ENCODE peak calls at places on chromosomes 16 and 17, in nine cellular contexts. R is HepG2; U is CD4-positive, alpha-beta memory T cell; X is lung; J is CD8-positive, alpha-beta T cell; O is tibial nerve; L is IMR-90; D is psoas muscle; M is upper lobe of right lung. A is an unnamed sample.

GRCh38 chr16:12801511-12802042 is 2.1 kb downstream of the CPPED1 start:
- DNase-seq in J (no peak), R (peak; percentile 68), X (peak; percentile 34), M (no peak), D (no peak), L (peak; percentile 56), O (no peak), U (no peak), A (no peak)

GRCh38 chr17:55172612-55173011 is 92.1 kb upstream of the HLF start:
- DNase-seq in L (no peak), X (no peak), U (no peak), M (no peak), R (no peak), D (no peak), O (no peak), J (no peak), A (no peak)

GRCh38 chr17:28889996-28890395 is 7.5 kb downstream of the FLOT2 start:
- DNase-seq in X (no peak), D (no peak), J (no peak), M (no peak), U (no peak), R (no peak), L (no peak), O (no peak), A (no peak)

GRCh38 chr17:77606146-77606864 is 352.2 kb upstream of the TNRC6C start:
- DNase-seq in O (no peak), X (no peak), L (no peak), U (no peak), M (peak; percentile 28), J (no peak), R (no peak), D (no peak), A (no peak)

GRCh38 chr16:55949518-55949917 is 74.3 kb upstream of the CES5A start:
- DNase-seq in L (peak; percentile 31), U (no peak), R (no peak), X (no peak), J (no peak), M (no peak), D (no peak), O (no peak), A (no peak)

GRCh38 chr17:2090804-2091534 is 36.1 kb downstream of the HIC1 start:
- DNase-seq in O (peak; percentile 59), M (no peak), X (no peak), L (peak; percentile 97), J (no peak), R (no peak), D (peak; percentile 67), U (no peak), A (no peak)

GRCh38 chr16:28106467-28106866 is 43.0 kb upstream of the GSG1L start:
- DNase-seq in O (no peak), J (no peak), X (no peak), U (no peak), M (no peak), D (no peak), R (no peak), L (no peak), A (no peak)

GRCh38 chr17:77884019-77884418 is 74.5 kb upstream of the TNRC6C start:
- DNase-seq in X (no peak), R (no peak), O (no peak), D (no peak), U (peak; percentile 47), L (peak; percentile 5), M (no peak), J (no peak), A (no peak)

GRCh38 chr17:32127156-32127897 is 15.0 kb upstream of the RHOT1 start:
- DNase-seq in D (peak; percentile 84), M (peak; percentile 94), L (peak; percentile 54), O (peak; percentile 70), X (peak; percentile 85), U (peak; percentile 88), J (peak; percentile 57), R (no peak), A (peak; percentile 20)

GRCh38 chr16:75319513-75320401 is 68.3 kb upstream of the BCAR1 start:
- DNase-seq in O (no peak), J (no peak), L (peak; percentile 92), U (no peak), R (no peak), D (no peak), X (no peak), M (no peak), A (no peak)

GRCh38 chr17:14903810-14904209 is 361.3 kb downstream of the PMP22 start:
- DNase-seq in R (no peak), J (no peak), U (no peak), O (no peak), M (no peak), X (no peak), L (peak; percentile 54), D (no peak), A (no peak)

GRCh38 chr16:29811170-29811895 is 660 bp upstream of the PRRT2 start:
- DNase-seq in X (peak; percentile 96), L (peak; percentile 98), U (peak; percentile 84), M (peak; percentile 97), O (peak; percentile 94), R (peak; percentile 95), D (peak; percentile 96), J (no peak), A (peak; percentile 82)

GRCh38 chr17:4980644-4981216 is 6.7 kb downstream of the CAMTA2 start:
- DNase-seq in U (peak; percentile 62), R (peak; percentile 54), J (no peak), M (no peak), L (peak; percentile 46), D (no peak), O (no peak), X (no peak), A (no peak)

GRCh38 chr17:75854881-75855309 is 240 bp downstream of the WBP2 start:
- DNase-seq in X (peak; percentile 59), M (peak; percentile 82), U (no peak), L (no peak), D (peak; percentile 73), O (peak; percentile 37), J (peak; percentile 39), R (no peak), A (no peak)

GRCh38 chr16:4052801-4053662 is 63.2 kb downstream of the ADCY9 start:
- DNase-seq in U (no peak), D (peak; percentile 78), M (peak; percentile 87), J (no peak), X (peak; percentile 80), O (peak; percentile 41), R (no peak), L (peak; percentile 81), A (no peak)

GRCh38 chr17:20998571-20999043 is 44.2 kb downstream of the USP22 start:
- DNase-seq in L (no peak), J (no peak), R (no peak), U (no peak), D (no peak), O (no peak), M (no peak), X (no peak), A (no peak)

GRCh38 chr17:40912506-40913220 is 24.8 kb downstream of the KRT23 start:
- DNase-seq in R (no peak), J (no peak), O (no peak), D (no peak), X (no peak), U (no peak), M (no peak), L (no peak), A (no peak)

GRCh38 chr17:75970011-75970523 is 8.9 kb downstream of the ACOX1 start:
- DNase-seq in R (no peak), L (peak; percentile 15), M (no peak), O (no peak), X (no peak), U (no peak), D (no peak), J (no peak), A (no peak)

GRCh38 chr17:56595831-56596740 is 2.6 kb downstream of the NOG start:
- DNase-seq in D (no peak), J (no peak), O (no peak), L (peak; percentile 10), U (no peak), X (no peak), R (no peak), M (no peak), A (no peak)

GRCh38 chr17:56594528-56595418 is 1.3 kb downstream of the NOG start:
- DNase-seq in X (no peak), L (peak; percentile 10), R (no peak), O (no peak), J (no peak), M (peak; percentile 65), U (no peak), D (peak; percentile 35), A (no peak)

GRCh38 chr17:56592487-56593072 is 919 bp upstream of the NOG start:
- DNase-seq in D (peak; percentile 68), L (peak; percentile 39), X (peak; percentile 40), J (peak; percentile 33), O (no peak), R (peak; percentile 11), U (peak; percentile 50), M (peak; percentile 83), A (no peak)

GRCh38 chr17:56593741-56594527 is 435 bp downstream of the NOG start:
- DNase-seq in X (peak; percentile 63), J (no peak), R (peak; percentile 13), L (peak; percentile 71), M (peak; percentile 85), U (no peak), O (no peak), D (peak; percentile 65), A (no peak)

GRCh38 chr17:56593073-56593740 is at the start of gene NOG:
- DNase-seq in L (peak; percentile 54), M (peak; percentile 79), O (no peak), D (peak; percentile 64), J (no peak), X (peak; percentile 44), U (peak; percentile 44), R (no peak), A (no peak)
- H3K27me3 ChIP-seq in L (peaks cover 28% of the 10 kb centered on the region), M (peaks cover 57% of the 10 kb centered on the region), O (no peaks in the 10 kb centered on the region), D (peaks cover 1% of the 10 kb centered on the region), J (no peaks in the 10 kb centered on the region), X (no peaks in the 10 kb centered on the region), U (peaks cover 19% of the 10 kb centered on the region), R (peaks cover 90% of the 10 kb centered on the region), A (peaks cover 5% of the 10 kb centered on the region)

DNA sequence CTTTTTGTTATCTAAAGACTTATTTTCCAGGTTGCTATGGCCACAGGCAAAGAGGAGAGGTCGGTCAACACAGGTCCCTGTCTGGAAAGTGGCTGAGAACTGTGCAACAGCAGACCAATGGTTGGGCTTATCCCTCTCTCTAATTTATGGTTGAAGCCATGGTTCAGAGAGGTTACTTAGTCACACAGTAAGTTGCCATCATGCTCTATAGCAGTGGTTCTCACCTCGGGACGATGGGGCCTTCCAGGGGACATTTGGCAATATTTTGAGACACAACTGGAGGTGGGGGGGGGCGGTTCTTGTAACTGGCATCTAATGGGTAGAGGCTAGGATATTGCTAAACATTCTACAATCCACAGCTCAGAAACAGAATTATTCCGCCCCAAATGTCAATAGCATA is 842 bp upstream of the LDAF1 start:
- DNase-seq in M (no peak), O (no peak), J (no peak), D (no peak), U (no peak), R (no peak), X (no peak), L (no peak), A (no peak)
- H3K4me3 ChIP-seq in M (no peak overlapping the region), O (no peak overlapping the region), J (peak overlapping the region; percentile 76), D (peak overlapping the region; percentile 89), U (no peak overlapping the region), R (peak overlapping the region; percentile 88), X (no peak overlapping the region), L (no peak overlapping the region), A (peak overlapping the region; percentile 76)

GRCh38 chr17:63535640-63536039 is 12.5 kb downstream of the KCNH6 start:
- DNase-seq in L (no peak), U (no peak), M (peak; percentile 44), D (no peak), J (no peak), X (no peak), R (no peak), O (no peak), A (no peak)
- H3K27me3 ChIP-seq in L (peaks cover 53% of the 10 kb centered on the region), U (peaks cover 4% of the 10 kb centered on the region), M (peaks cover 36% of the 10 kb centered on the region), D (peaks cover 9% of the 10 kb centered on the region), J (peaks cover 9% of the 10 kb centered on the region), X (no peaks in the 10 kb centered on the region), R (peaks cover 47% of the 10 kb centered on the region), O (no peaks in the 10 kb centered on the region), A (no peaks in the 10 kb centered on the region)

GRCh38 chr17:10755592-10756127 is 25.8 kb upstream of the TMEM220 start:
- DNase-seq in M (no peak), U (no peak), D (no peak), O (no peak), J (no peak), X (no peak), L (no peak), R (no peak), A (no peak)
- H3K4me3 ChIP-seq in M (no peak overlapping the region), U (no peak overlapping the region), D (no peak overlapping the region), O (no peak overlapping the region), J (no peak overlapping the region), X (no peak overlapping the region), L (no peak overlapping the region), R (no peak overlapping the region), A (no peak overlapping the region)

A was measured in Panc1.